ENCODE peak calls at places on chromosomes 12 and 14, in six cellular contexts. L is suprapubic skin, A is ovary, I is HCT116, V is Peyer's patch, Z is body of pancreas. U is an unnamed sample. For H3K27me3, the result is how much of the 10 kb centered on the place peaks cover.

GRCh38 chr14:77314539-77314938 is 6.1 kb downstream of the POMT2 start:
- DNase-seq in I (no peak), Z (no peak), V (no peak), L (no peak), A (no peak), U (no peak)

GRCh38 chr14:89564999-89565398 is 148.0 kb upstream of the FOXN3 start:
- DNase-seq in A (no peak), Z (no peak), V (no peak), L (no peak), I (no peak), U (no peak)

GRCh38 chr14:60815371-60815770 is 80.8 kb downstream of the MNAT1 start:
- DNase-seq in L (no peak), Z (no peak), I (no peak), A (no peak), V (no peak), U (no peak)

GRCh38 chr14:91413547-91414474 is 3.8 kb downstream of the CCDC88C start:
- DNase-seq in A (no peak), Z (peak), I (no peak), L (no peak), V (peak), U (no peak)

GRCh38 chr14:79278286-79278797 is 933.0 kb downstream of the DIO2 start:
- DNase-seq in L (no peak), Z (peak), A (no peak), V (no peak), I (no peak), U (no peak)

GRCh38 chr12:72230589-72230988 is 41.6 kb upstream of the TRHDE start:
- DNase-seq in V (no peak), I (no peak), Z (no peak), A (no peak), L (no peak), U (no peak)

GRCh38 chr14:106372870-106373657 is 846.7 kb downstream of the TMEM121 start:
- DNase-seq in I (peak), L (no peak), Z (peak), V (peak), A (no peak), U (no peak)

GRCh38 chr12:26821212-26821701 is 11.7 kb downstream of the ITPR2 start:
- DNase-seq in Z (peak), L (no peak), A (no peak), V (no peak), I (no peak), U (no peak)

GRCh38 chr12:70366581-70367267 is 634 bp downstream of the KCNMB4 start:
- DNase-seq in A (peak), V (peak), I (peak), L (peak), Z (peak), U (peak)

GRCh38 chr14:24607081-24607480 is 2.4 kb downstream of the GZMH start:
- DNase-seq in A (no peak), L (no peak), Z (no peak), I (no peak), V (peak), U (no peak)

GRCh38 chr12:104136577-104136976 is 1.4 kb downstream of the NFYB start:
- DNase-seq in Z (no peak), A (no peak), L (no peak), V (no peak), I (no peak), U (no peak)

GRCh38 chr12:76782440-76782996 is 18.6 kb downstream of the ZDHHC17 start:
- DNase-seq in I (no peak), Z (no peak), L (no peak), V (no peak), A (no peak), U (no peak)

GRCh38 chr14:105275267-105275946 is 25.4 kb downstream of the BRF1 start:
- DNase-seq in L (no peak), V (no peak), I (no peak), A (no peak), Z (no peak), U (no peak)

GRCh38 chr12:124954771-124955170 is 34.2 kb downstream of the DHX37 start:
- DNase-seq in Z (no peak), L (no peak), I (no peak), V (no peak), A (no peak), U (no peak)

GRCh38 chr12:71208053-71208685 is 50.4 kb upstream of the TSPAN8 start:
- DNase-seq in A (no peak), L (no peak), Z (no peak), V (no peak), I (peak), U (no peak)

GRCh38 chr12:65597527-65597926 is 226.8 kb upstream of the HMGA2 start:
- DNase-seq in I (no peak), Z (no peak), V (no peak), A (no peak), L (no peak), U (no peak)

GRCh38 chr14:54808326-54809161 is 94.1 kb downstream of the GCH1 start:
- DNase-seq in Z (no peak), I (no peak), A (no peak), V (no peak), L (no peak), U (no peak)

GRCh38 chr12:18165422-18165871 is 75.5 kb upstream of the RERGL start:
- DNase-seq in L (no peak), V (no peak), Z (no peak), A (no peak), I (no peak), U (no peak)

GRCh38 chr12:59891180-59891579 is 295.4 kb downstream of the SLC16A7 start:
- DNase-seq in I (no peak), L (no peak), A (no peak), Z (no peak), V (no peak), U (no peak)

GRCh38 chr12:103858953-103859601 is 18.0 kb upstream of the NT5DC3 start:
- DNase-seq in I (peak), Z (no peak), L (peak), V (peak), A (peak), U (peak)

GRCh38 chr12:62813031-62813829 is 121.7 kb downstream of the PPM1H start:
- DNase-seq in I (peak), Z (peak), L (no peak), A (peak), V (peak), U (peak)

GRCh38 chr12:86669010-86669409 is 412.8 kb upstream of the MGAT4C start:
- DNase-seq in V (no peak), L (peak), A (no peak), Z (no peak), I (no peak), U (no peak)

GRCh38 chr14:72782817-72783216 is 111.1 kb downstream of the DPF3 start:
- DNase-seq in Z (no peak), L (no peak), V (no peak), A (no peak), I (no peak), U (no peak)

GRCh38 chr14:51253880-51254279 is 13.8 kb downstream of the TMX1 start:
- DNase-seq in L (no peak), A (no peak), V (no peak), Z (no peak), I (no peak), U (no peak)

GRCh38 chr12:48054955-48055821 is 50.7 kb downstream of the SENP1 start:
- DNase-seq in A (no peak), I (no peak), Z (no peak), V (no peak), L (no peak), U (no peak)

GRCh38 chr12:130281157-130281799 is 56.4 kb upstream of the PIWIL1 start:
- DNase-seq in L (no peak), A (no peak), V (no peak), Z (peak), I (no peak), U (no peak)

GRCh38 chr12:104303538-104304151 is at the start of gene EID3:
- DNase-seq in I (no peak), A (peak), V (peak), L (peak), Z (peak), U (peak)

GRCh38 chr14:75972729-75973480 is 8.9 kb downstream of the TGFB3 start:
- DNase-seq in I (no peak), Z (no peak), A (no peak), V (no peak), L (no peak), U (no peak)

GRCh38 chr12:6322352-6322751 is 11.9 kb downstream of the PLEKHG6 start:
- DNase-seq in Z (no peak), I (no peak), A (no peak), V (no peak), L (no peak), U (no peak)

GRCh38 chr12:95336387-95337067 is 118.9 kb downstream of the VEZT start:
- DNase-seq in L (peak), V (peak), I (peak), A (peak), Z (peak), U (peak)

GRCh38 chr12:114685869-114686268 is 1.9 kb upstream of the TBX3 start:
- DNase-seq in Z (no peak), A (no peak), V (no peak), I (no peak), L (no peak), U (no peak)

GRCh38 chr14:75715926-75716780 is 55.1 kb downstream of the TTLL5 start:
- DNase-seq in A (no peak), Z (no peak), L (no peak), V (no peak), I (no peak), U (no peak)

GRCh38 chr14:64880382-64881121 is 845 bp upstream of the SPTB start:
- DNase-seq in I (peak), L (peak), A (no peak), Z (peak), V (peak), U (peak)
- TF ChIP-seq POLR2A in I (no peak), L (no peak), A (no peak), Z (no peak), V (no peak), U (no peak)

DNA sequence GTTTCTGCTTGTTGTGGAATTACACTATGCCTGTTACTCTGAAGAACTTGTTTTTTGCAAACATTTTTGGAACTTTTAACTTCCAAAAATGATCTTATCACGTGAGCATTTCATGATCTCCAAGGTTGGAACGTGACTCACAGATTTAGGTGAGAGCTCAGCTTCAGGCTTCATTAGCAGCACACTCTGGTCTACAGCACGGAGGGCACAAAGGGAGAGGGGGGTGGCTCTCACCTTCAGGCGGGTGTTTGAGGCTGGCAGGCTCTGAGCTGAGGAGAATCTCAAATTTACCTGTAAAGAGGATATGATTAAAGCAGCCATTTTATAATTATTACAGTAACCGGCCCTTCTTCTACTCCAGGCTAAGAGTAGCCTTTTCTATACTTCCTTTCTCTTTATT is 45.3 kb upstream of the PZP start:
- DNase-seq in I (no peak), Z (no peak), A (no peak), V (no peak), L (no peak), U (no peak)
- H3K27me3 ChIP-seq in I (half or more), Z (under half), A (under half), V (under half), L (under half), U (under half)

DNA sequence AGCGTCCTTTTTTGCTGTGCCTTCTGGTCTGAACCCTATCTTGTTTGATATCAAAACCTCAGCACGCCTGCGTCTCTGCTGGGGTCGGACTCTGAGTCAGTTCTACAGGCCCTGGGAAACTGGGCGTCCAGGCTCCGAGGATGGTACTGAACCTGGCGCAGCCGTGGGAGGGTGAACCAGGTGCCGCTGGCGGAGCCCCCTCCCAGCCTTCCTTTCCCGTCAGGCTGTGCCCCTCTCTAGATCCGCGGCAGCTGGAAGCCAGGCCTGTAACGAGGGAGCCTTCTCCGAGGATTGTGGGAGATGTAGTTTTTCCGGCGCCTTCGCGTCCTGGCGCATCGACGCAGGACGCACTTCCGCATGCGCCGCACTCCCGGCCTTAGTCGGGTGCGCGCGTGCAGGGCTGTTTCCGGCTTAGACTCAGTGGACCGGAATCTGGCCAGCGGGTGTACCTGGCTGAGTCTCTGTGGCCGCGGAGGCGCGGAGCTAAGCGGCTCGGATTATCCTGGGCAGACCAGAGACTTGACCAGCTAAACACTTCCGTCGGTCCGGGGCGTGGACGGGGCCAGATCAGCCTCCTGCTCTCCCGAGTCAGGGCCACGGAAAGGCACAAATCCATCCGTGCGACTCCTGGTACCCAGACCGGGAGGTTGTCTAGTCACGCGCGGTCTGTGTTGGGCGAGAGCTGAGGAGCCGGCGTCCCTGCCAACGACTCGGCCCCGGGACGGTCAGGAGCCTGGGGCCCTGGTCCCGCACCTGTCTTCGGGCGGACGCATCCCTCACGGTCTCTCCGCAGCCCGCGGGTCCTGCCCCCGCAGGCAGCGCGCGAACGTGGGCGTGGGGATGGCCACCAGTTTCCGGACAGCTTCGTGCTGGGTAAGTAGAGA is at the start of gene ZNF26:
- DNase-seq in V (peak), A (peak), I (peak), Z (peak), L (peak), U (peak)
- TF ChIP-seq POLR2A in V (peak), A (peak), I (no peak), Z (peak), L (peak), U (no peak)

DNA sequence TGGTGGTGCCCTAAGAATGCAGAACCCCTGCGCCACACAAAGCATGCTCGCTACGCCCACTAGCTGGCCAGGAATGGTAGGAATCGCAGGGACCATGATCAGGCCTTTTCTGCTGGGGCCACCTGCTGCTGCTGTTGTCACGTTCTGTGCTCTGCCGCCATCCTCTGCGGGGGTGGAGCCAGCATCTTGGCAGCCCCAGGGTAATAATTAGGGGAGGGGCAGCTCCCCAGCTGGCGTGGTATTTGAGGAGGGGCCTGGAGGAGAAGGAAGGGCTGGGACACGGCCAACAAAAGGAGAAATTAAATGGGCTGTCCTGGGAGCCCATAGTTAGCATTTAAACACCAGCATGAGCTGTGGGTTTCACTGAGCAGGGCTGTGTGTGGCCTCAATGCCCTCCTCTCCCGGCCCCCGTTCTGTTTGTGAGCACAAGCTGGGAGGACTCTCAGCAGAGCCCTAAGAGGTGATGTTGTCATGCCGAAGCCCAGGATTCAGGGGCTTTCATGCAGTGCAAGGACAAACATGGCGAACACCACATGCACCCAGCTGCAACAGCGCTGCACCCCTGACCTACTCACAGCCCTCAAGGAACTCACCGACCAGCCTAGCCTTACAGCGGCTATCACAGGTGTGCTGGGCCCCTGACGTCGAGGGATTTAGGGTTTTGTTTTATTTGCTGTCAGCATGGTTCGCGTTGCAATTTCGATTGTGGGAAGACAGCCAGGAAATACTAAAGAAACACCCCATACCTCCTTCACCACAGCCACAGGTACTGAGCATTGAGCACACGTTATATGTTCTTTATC is 324.3 kb downstream of the CACNA1C start:
- DNase-seq in Z (no peak), V (no peak), A (no peak), I (no peak), L (peak), U (no peak)
- H3K27me3 ChIP-seq in Z (under half), V (under half), A (under half), I (under half), L (under half), U (under half)

DNA sequence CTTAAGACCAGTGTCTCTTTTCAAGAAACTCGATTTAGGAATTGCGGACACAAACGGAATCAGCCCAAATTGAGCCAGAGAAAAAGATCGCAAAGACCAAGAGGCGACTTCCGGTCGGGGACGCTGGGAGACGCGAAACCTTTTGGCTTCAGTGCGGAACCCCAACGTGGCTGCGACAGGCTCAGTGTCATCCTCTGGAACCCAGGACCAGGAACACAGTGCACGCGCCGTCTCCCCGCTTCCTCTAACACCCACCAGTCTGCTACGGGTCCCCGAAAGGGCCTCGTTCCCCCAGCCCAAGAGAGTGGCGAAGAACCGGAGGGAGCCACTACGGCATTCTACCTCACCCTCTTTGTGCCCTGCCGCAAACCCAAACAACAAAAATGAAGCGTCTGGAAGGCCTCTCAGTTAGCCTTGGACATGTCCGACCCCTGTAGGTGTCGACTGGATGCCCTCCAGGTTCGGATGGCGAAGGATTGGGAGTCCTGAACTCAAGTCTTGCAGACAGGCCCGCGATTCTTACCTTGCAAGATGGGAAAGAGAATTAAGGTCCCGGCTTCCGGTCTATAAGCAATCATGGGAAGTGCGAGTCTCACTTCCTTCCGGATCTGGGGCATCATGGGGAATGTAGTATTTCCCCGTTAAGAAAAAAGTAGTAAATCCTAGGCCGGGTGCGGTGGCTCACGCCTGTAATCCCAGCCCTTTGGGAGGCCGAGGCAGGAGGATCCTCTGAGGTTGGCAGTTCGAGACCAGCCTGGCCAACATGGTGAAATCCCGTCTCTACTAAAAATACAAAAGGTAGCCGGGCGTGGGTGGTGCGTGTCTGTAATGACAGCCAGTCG is at the start of gene RPL6:
- DNase-seq in V (peak), A (peak), L (peak), Z (peak), I (peak), U (peak)
- TF ChIP-seq POLR2A in V (peak), A (peak), L (peak), Z (peak), I (peak), U (peak)

GRCh38 chr12:132429932-132430643 is 59.9 kb upstream of the FBRSL1 start:
- DNase-seq in L (no peak), A (no peak), I (peak), Z (peak), V (peak), U (no peak)

GRCh38 chr12:132429122-132429931 is 60.6 kb upstream of the FBRSL1 start:
- DNase-seq in I (no peak), V (no peak), L (no peak), Z (peak), A (no peak), U (no peak)

GRCh38 chr12:132432126-132432525 is 57.8 kb upstream of the FBRSL1 start:
- DNase-seq in L (no peak), I (no peak), V (no peak), A (no peak), Z (no peak), U (no peak)

GRCh38 chr12:132432721-132433577 is 57.0 kb upstream of the FBRSL1 start:
- DNase-seq in V (no peak), A (peak), I (no peak), L (no peak), Z (no peak), U (no peak)

DNA sequence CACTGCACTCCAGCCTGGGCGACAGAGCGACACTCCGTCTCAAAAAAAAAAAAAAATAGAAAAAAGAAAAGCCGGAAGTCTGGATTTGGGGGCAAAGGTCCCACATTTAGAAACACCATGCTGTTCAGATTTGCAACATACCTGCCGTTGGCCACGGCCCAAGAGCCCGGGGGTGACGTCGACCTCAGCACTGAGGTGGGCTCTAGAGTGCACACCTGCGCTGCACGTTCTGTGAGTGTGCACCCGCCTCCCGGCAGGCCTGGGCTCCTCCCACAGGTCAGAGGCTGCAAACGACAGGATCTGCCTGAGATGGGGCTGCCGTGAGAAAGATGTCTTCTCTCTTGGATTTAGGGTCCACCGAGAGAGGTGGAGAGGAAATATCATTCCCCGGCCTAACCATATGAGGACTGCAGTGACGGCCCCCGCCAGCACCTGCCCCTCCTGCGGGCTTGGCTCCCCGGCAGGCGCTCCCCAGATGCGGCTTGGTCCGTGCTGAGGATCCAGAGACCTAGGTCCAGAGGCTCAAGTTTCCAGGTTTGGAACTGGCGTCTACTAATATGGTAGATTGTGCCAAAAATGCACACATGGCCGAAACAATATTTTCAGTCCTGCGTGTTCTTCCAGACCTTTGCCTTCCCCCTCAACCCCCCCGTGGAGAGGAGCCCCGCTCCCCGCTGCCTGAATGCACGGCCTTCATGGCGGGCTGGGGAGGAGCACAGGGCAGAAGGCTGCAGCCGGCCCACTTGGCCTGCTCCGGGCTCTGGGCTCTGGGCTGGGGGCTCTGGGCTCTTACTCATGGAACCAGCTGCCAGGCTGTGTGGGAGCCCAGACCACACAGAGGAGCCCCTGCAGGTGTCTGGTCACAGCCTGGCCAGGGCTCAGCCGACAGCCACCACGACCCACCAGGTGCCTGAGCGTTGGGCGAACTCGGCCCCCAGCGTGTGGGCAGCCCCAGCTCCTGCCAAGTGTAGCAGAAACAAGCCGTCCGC is 58.8 kb upstream of the FBRSL1 start:
- DNase-seq in L (no peak), A (no peak), I (no peak), Z (no peak), V (no peak), U (no peak)
- H3K27me3 ChIP-seq in L (half or more), A (under half), I (under half), Z (under half), V (under half), U (under half)

U was measured in heart left ventricle.